ENCODE peak calls at places on chromosomes 5 and 9, in five cellular contexts. O is breast epithelium, H is A549, F is PC-3, X is fibroblast of the conjunctiva. U is an unnamed sample.

GRCh38 chr9:108534741-108535140 is 321.0 kb downstream of the ACTL7B start:
- DNase-seq in X (no peak), F (peak), O (no peak), H (no peak), U (no peak)

GRCh38 chr5:15615859-15616258 is 115.9 kb downstream of the FBXL7 start:
- DNase-seq in O (no peak), X (no peak), F (no peak), H (no peak), U (no peak)

GRCh38 chr5:139565411-139566305 is 4.5 kb downstream of the UBE2D2 start:
- DNase-seq in O (no peak), F (no peak), X (no peak), H (no peak), U (no peak)

GRCh38 chr5:82939326-82939725 is 137.9 kb downstream of the TMEM167A start:
- DNase-seq in F (no peak), X (no peak), H (no peak), O (no peak), U (no peak)

GRCh38 chr5:179818746-179819295 is 1.9 kb upstream of the SQSTM1 start:
- DNase-seq in O (peak), F (peak), X (peak), H (peak), U (peak)

GRCh38 chr9:108889649-108890067 is 27.6 kb downstream of the ACTL7A start:
- DNase-seq in H (peak), O (no peak), F (no peak), X (peak), U (no peak)

GRCh38 chr5:43396762-43397304 is 15.4 kb downstream of the CCL28 start:
- DNase-seq in H (peak), F (peak), X (no peak), O (peak), U (peak)

GRCh38 chr9:3058409-3058808 is 214.5 kb upstream of the PUM3 start:
- DNase-seq in O (no peak), X (no peak), F (no peak), H (no peak), U (no peak)

GRCh38 chr9:133428579-133429215 is 6.5 kb downstream of the ADAMTS13 start:
- DNase-seq in F (no peak), H (peak), X (no peak), O (no peak), U (no peak)

GRCh38 chr9:132627120-132627519 is 42.7 kb downstream of the DDX31 start:
- DNase-seq in X (no peak), H (peak), F (peak), O (no peak), U (no peak)

GRCh38 chr9:125203259-125203658 is 2.9 kb downstream of the RABEPK start:
- DNase-seq in F (no peak), X (no peak), O (no peak), H (peak), U (no peak)